ENCODE peak calls at places on chromosomes 3 and 15, in seven cellular contexts. K, G, C, L, U, E and Y are unnamed samples.

GRCh38 chr3:38707730-38708129 is 58.2 kb upstream of the SCN5A start:
- DNase-seq in K (no peak), G (peak), C (no peak), L (no peak), U (no peak), E (no peak), Y (peak)

GRCh38 chr3:83248454-83248853 is 1487.0 kb upstream of the GBE1 start:
- DNase-seq in K (no peak), G (peak), C (no peak), L (no peak), U (no peak), E (no peak), Y (no peak)

GRCh38 chr3:155241559-155241958 is 51.9 kb downstream of the STRIT1 start:
- DNase-seq in K (no peak), G (no peak), C (no peak), L (no peak), U (no peak), E (no peak), Y (no peak)

GRCh38 chr3:138875754-138876664 is 41.3 kb upstream of the PIK3CB start:
- DNase-seq in K (no peak), G (no peak), C (no peak), L (no peak), U (no peak), E (no peak), Y (peak)

GRCh38 chr3:11306815-11307589 is 34.8 kb downstream of the ATG7 start:
- DNase-seq in K (no peak), G (no peak), C (no peak), L (no peak), U (peak), E (no peak), Y (peak)

GRCh38 chr3:1394188-1394587 is 301.4 kb downstream of the CNTN6 start:
- DNase-seq in K (no peak), G (no peak), C (no peak), L (no peak), U (no peak), E (no peak), Y (no peak)

GRCh38 chr3:62607287-62608029 is 234.1 kb upstream of the FEZF2 start:
- DNase-seq in K (no peak), G (peak), C (no peak), L (no peak), U (no peak), E (no peak), Y (no peak)

GRCh38 chr15:26095710-26096330 is 232.7 kb upstream of the ATP10A start:
- DNase-seq in K (no peak), G (peak), C (peak), L (no peak), U (no peak), E (no peak), Y (no peak)

GRCh38 chr15:55768670-55769185 is 25.8 kb upstream of the PRTG start:
- DNase-seq in K (no peak), G (peak), C (no peak), L (no peak), U (no peak), E (no peak), Y (no peak)

GRCh38 chr15:88878720-88879184 is 16.6 kb downstream of the HAPLN3 start:
- DNase-seq in K (peak), G (peak), C (peak), L (no peak), U (no peak), E (no peak), Y (peak)